ENCODE peak calls at places on chromosomes 16 and 17, in eight cellular contexts. C, O, D, V, B, N, L and W are unnamed samples.

GRCh38 chr17:42814633-42815399 is 9.3 kb downstream of the BECN1 start:
- DNase-seq in O (no peak), N (no peak), D (peak), V (no peak), L (no peak), B (peak), C (no peak), W (peak)

GRCh38 chr16:9854665-9855064 is 327.6 kb downstream of the GRIN2A start:
- DNase-seq in D (peak), C (no peak), L (no peak), O (no peak), B (no peak), V (no peak), N (no peak), W (no peak)

GRCh38 chr17:5706835-5707234 is 122.5 kb upstream of the NLRP1 start:
- DNase-seq in B (peak), L (peak), D (peak), O (peak), N (peak), V (peak), C (peak), W (peak)

GRCh38 chr17:39666601-39667261 is 1.5 kb upstream of the PNMT start:
- DNase-seq in B (peak), D (no peak), L (no peak), V (no peak), O (no peak), C (no peak), N (no peak), W (no peak)

GRCh38 chr17:71505200-71505599 is 615.6 kb upstream of the SOX9 start:
- DNase-seq in N (no peak), L (no peak), V (no peak), D (peak), O (no peak), B (no peak), C (no peak), W (peak)

GRCh38 chr17:1180958-1181768 is 1.4 kb upstream of the ABR start:
- DNase-seq in L (peak), N (no peak), B (no peak), V (peak), O (no peak), C (no peak), D (no peak), W (no peak)

GRCh38 chr16:84953051-84953746 is 58.1 kb downstream of the ZDHHC7 start:
- DNase-seq in O (no peak), D (no peak), B (no peak), L (no peak), V (no peak), N (no peak), C (no peak), W (no peak)

GRCh38 chr17:47934856-47935255 is 6.5 kb upstream of the PNPO start:
- DNase-seq in V (no peak), N (no peak), B (peak), L (no peak), O (no peak), C (no peak), D (peak), W (peak)

GRCh38 chr17:59342681-59343127 is 11.2 kb downstream of the YPEL2 start:
- DNase-seq in C (no peak), N (peak), D (no peak), V (no peak), O (no peak), B (no peak), L (no peak), W (no peak)

GRCh38 chr16:66930189-66930588 is 4.0 kb downstream of the CIAO2B start:
- DNase-seq in D (peak), L (no peak), N (no peak), V (no peak), O (no peak), B (peak), C (no peak), W (peak)